ENCODE peak calls at places on chromosomes 11 and 22, in ten cellular contexts. One of them, this sample, is unnamed.

GRCh38 chr11:607971-608659 is 7.6 kb downstream of the IRF7 start:
- DNase-seq in activated T-cell treated with anti-CD3 and anti-CD28 coated beads, Interleukin-2, amount 50 U/mL, for 4 hours: no peak
- DNase-seq in stimulated activated CD8-positive, alpha-beta memory T cell treated with anti-CD3 and anti-CD28 coated beads, Interleukin-15, amount 100 ng/mL, for 4 hours: no peak
- DNase-seq in fibroblast of villous mesenchyme: no peak
- DNase-seq in glomerular endothelial cell: no peak
- DNase-seq in ovary: peak
- DNase-seq in naive thymus-derived CD8-positive, alpha-beta T cell: no peak
- DNase-seq in nephron progenitor cell: no peak
- DNase-seq in posterior vena cava: no peak
- DNase-seq in GF-D8: no peak
- DNase-seq in this sample: no peak

GRCh38 chr11:120746836-120747609 is 235.5 kb downstream of the GRIK4 start:
- DNase-seq in naive thymus-derived CD8-positive, alpha-beta T cell: no peak
- DNase-seq in GF-D8: no peak
- DNase-seq in activated T-cell treated with anti-CD3 and anti-CD28 coated beads, Interleukin-2, amount 50 U/mL, for 4 hours: no peak
- DNase-seq in ovary: no peak
- DNase-seq in stimulated activated CD8-positive, alpha-beta memory T cell treated with anti-CD3 and anti-CD28 coated beads, Interleukin-15, amount 100 ng/mL, for 4 hours: no peak
- DNase-seq in glomerular endothelial cell: no peak
- DNase-seq in nephron progenitor cell: no peak
- DNase-seq in posterior vena cava: no peak
- DNase-seq in fibroblast of villous mesenchyme: no peak
- DNase-seq in this sample: no peak

GRCh38 chr11:27174026-27174425 is 133.4 kb downstream of the BBOX1 start:
- DNase-seq in glomerular endothelial cell: no peak
- DNase-seq in ovary: no peak
- DNase-seq in activated T-cell treated with anti-CD3 and anti-CD28 coated beads, Interleukin-2, amount 50 U/mL, for 4 hours: no peak
- DNase-seq in stimulated activated CD8-positive, alpha-beta memory T cell treated with anti-CD3 and anti-CD28 coated beads, Interleukin-15, amount 100 ng/mL, for 4 hours: no peak
- DNase-seq in posterior vena cava: no peak
- DNase-seq in GF-D8: no peak
- DNase-seq in fibroblast of villous mesenchyme: no peak
- DNase-seq in nephron progenitor cell: no peak
- DNase-seq in naive thymus-derived CD8-positive, alpha-beta T cell: no peak
- DNase-seq in this sample: no peak

GRCh38 chr11:105937331-105937730 is 84.7 kb downstream of the MSANTD4 start:
- DNase-seq in ovary: no peak
- DNase-seq in nephron progenitor cell: no peak
- DNase-seq in stimulated activated CD8-positive, alpha-beta memory T cell treated with anti-CD3 and anti-CD28 coated beads, Interleukin-15, amount 100 ng/mL, for 4 hours: no peak
- DNase-seq in naive thymus-derived CD8-positive, alpha-beta T cell: no peak
- DNase-seq in GF-D8: no peak
- DNase-seq in posterior vena cava: no peak
- DNase-seq in activated T-cell treated with anti-CD3 and anti-CD28 coated beads, Interleukin-2, amount 50 U/mL, for 4 hours: no peak
- DNase-seq in glomerular endothelial cell: peak
- DNase-seq in fibroblast of villous mesenchyme: peak
- DNase-seq in this sample: peak

GRCh38 chr11:60377737-60378136 is 595 bp upstream of the MS4A7 start:
- DNase-seq in glomerular endothelial cell: no peak
- DNase-seq in fibroblast of villous mesenchyme: no peak
- DNase-seq in activated T-cell treated with anti-CD3 and anti-CD28 coated beads, Interleukin-2, amount 50 U/mL, for 4 hours: no peak
- DNase-seq in GF-D8: no peak
- DNase-seq in ovary: no peak
- DNase-seq in posterior vena cava: peak
- DNase-seq in naive thymus-derived CD8-positive, alpha-beta T cell: no peak
- DNase-seq in stimulated activated CD8-positive, alpha-beta memory T cell treated with anti-CD3 and anti-CD28 coated beads, Interleukin-15, amount 100 ng/mL, for 4 hours: no peak
- DNase-seq in nephron progenitor cell: no peak
- DNase-seq in this sample: no peak

GRCh38 chr22:26777402-26777801 is 120.0 kb downstream of the MIAT start:
- DNase-seq in GF-D8: no peak
- DNase-seq in fibroblast of villous mesenchyme: peak
- DNase-seq in naive thymus-derived CD8-positive, alpha-beta T cell: no peak
- DNase-seq in stimulated activated CD8-positive, alpha-beta memory T cell treated with anti-CD3 and anti-CD28 coated beads, Interleukin-15, amount 100 ng/mL, for 4 hours: no peak
- DNase-seq in posterior vena cava: no peak
- DNase-seq in ovary: no peak
- DNase-seq in nephron progenitor cell: no peak
- DNase-seq in activated T-cell treated with anti-CD3 and anti-CD28 coated beads, Interleukin-2, amount 50 U/mL, for 4 hours: no peak
- DNase-seq in glomerular endothelial cell: no peak
- DNase-seq in this sample: no peak

GRCh38 chr11:26910192-26910591 is 83.7 kb upstream of the FIBIN start:
- DNase-seq in GF-D8: no peak
- DNase-seq in stimulated activated CD8-positive, alpha-beta memory T cell treated with anti-CD3 and anti-CD28 coated beads, Interleukin-15, amount 100 ng/mL, for 4 hours: no peak
- DNase-seq in ovary: no peak
- DNase-seq in naive thymus-derived CD8-positive, alpha-beta T cell: no peak
- DNase-seq in glomerular endothelial cell: no peak
- DNase-seq in nephron progenitor cell: no peak
- DNase-seq in posterior vena cava: no peak
- DNase-seq in fibroblast of villous mesenchyme: no peak
- DNase-seq in activated T-cell treated with anti-CD3 and anti-CD28 coated beads, Interleukin-2, amount 50 U/mL, for 4 hours: no peak
- DNase-seq in this sample: no peak

GRCh38 chr11:104625246-104625645 is 273.0 kb downstream of the CASP12 start:
- DNase-seq in glomerular endothelial cell: no peak
- DNase-seq in ovary: no peak
- DNase-seq in posterior vena cava: no peak
- DNase-seq in naive thymus-derived CD8-positive, alpha-beta T cell: no peak
- DNase-seq in activated T-cell treated with anti-CD3 and anti-CD28 coated beads, Interleukin-2, amount 50 U/mL, for 4 hours: no peak
- DNase-seq in fibroblast of villous mesenchyme: no peak
- DNase-seq in GF-D8: no peak
- DNase-seq in stimulated activated CD8-positive, alpha-beta memory T cell treated with anti-CD3 and anti-CD28 coated beads, Interleukin-15, amount 100 ng/mL, for 4 hours: no peak
- DNase-seq in nephron progenitor cell: no peak
- DNase-seq in this sample: no peak

GRCh38 chr11:97990162-97990920 is 1030.4 kb upstream of the CNTN5 start:
- DNase-seq in nephron progenitor cell: no peak
- DNase-seq in naive thymus-derived CD8-positive, alpha-beta T cell: no peak
- DNase-seq in stimulated activated CD8-positive, alpha-beta memory T cell treated with anti-CD3 and anti-CD28 coated beads, Interleukin-15, amount 100 ng/mL, for 4 hours: no peak
- DNase-seq in posterior vena cava: no peak
- DNase-seq in GF-D8: no peak
- DNase-seq in fibroblast of villous mesenchyme: peak
- DNase-seq in activated T-cell treated with anti-CD3 and anti-CD28 coated beads, Interleukin-2, amount 50 U/mL, for 4 hours: no peak
- DNase-seq in ovary: no peak
- DNase-seq in glomerular endothelial cell: no peak
- DNase-seq in this sample: no peak

GRCh38 chr11:93528757-93529639 is 14.2 kb downstream of the SMCO4 start:
- DNase-seq in nephron progenitor cell: no peak
- DNase-seq in GF-D8: no peak
- DNase-seq in fibroblast of villous mesenchyme: no peak
- DNase-seq in naive thymus-derived CD8-positive, alpha-beta T cell: no peak
- DNase-seq in activated T-cell treated with anti-CD3 and anti-CD28 coated beads, Interleukin-2, amount 50 U/mL, for 4 hours: no peak
- DNase-seq in stimulated activated CD8-positive, alpha-beta memory T cell treated with anti-CD3 and anti-CD28 coated beads, Interleukin-15, amount 100 ng/mL, for 4 hours: no peak
- DNase-seq in posterior vena cava: no peak
- DNase-seq in glomerular endothelial cell: no peak
- DNase-seq in ovary: no peak
- DNase-seq in this sample: no peak

GRCh38 chr11:118152552-118153471 is at the start of gene SCN4B:
- DNase-seq in fibroblast of villous mesenchyme: peak
- DNase-seq in posterior vena cava: no peak
- DNase-seq in GF-D8: no peak
- DNase-seq in stimulated activated CD8-positive, alpha-beta memory T cell treated with anti-CD3 and anti-CD28 coated beads, Interleukin-15, amount 100 ng/mL, for 4 hours: no peak
- DNase-seq in activated T-cell treated with anti-CD3 and anti-CD28 coated beads, Interleukin-2, amount 50 U/mL, for 4 hours: no peak
- DNase-seq in naive thymus-derived CD8-positive, alpha-beta T cell: peak
- DNase-seq in glomerular endothelial cell: no peak
- DNase-seq in ovary: peak
- DNase-seq in nephron progenitor cell: peak
- DNase-seq in this sample: no peak

GRCh38 chr11:46127150-46127638 is 5.9 kb upstream of the PHF21A start:
- DNase-seq in posterior vena cava: no peak
- DNase-seq in ovary: no peak
- DNase-seq in nephron progenitor cell: no peak
- DNase-seq in activated T-cell treated with anti-CD3 and anti-CD28 coated beads, Interleukin-2, amount 50 U/mL, for 4 hours: no peak
- DNase-seq in fibroblast of villous mesenchyme: peak
- DNase-seq in naive thymus-derived CD8-positive, alpha-beta T cell: peak
- DNase-seq in GF-D8: peak
- DNase-seq in glomerular endothelial cell: no peak
- DNase-seq in stimulated activated CD8-positive, alpha-beta memory T cell treated with anti-CD3 and anti-CD28 coated beads, Interleukin-15, amount 100 ng/mL, for 4 hours: no peak
- DNase-seq in this sample: no peak

GRCh38 chr22:19522190-19522880 is 1.9 kb downstream of the CLDN5 start:
- DNase-seq in activated T-cell treated with anti-CD3 and anti-CD28 coated beads, Interleukin-2, amount 50 U/mL, for 4 hours: no peak
- DNase-seq in stimulated activated CD8-positive, alpha-beta memory T cell treated with anti-CD3 and anti-CD28 coated beads, Interleukin-15, amount 100 ng/mL, for 4 hours: no peak
- DNase-seq in nephron progenitor cell: no peak
- DNase-seq in naive thymus-derived CD8-positive, alpha-beta T cell: no peak
- DNase-seq in GF-D8: no peak
- DNase-seq in glomerular endothelial cell: no peak
- DNase-seq in fibroblast of villous mesenchyme: no peak
- DNase-seq in posterior vena cava: peak
- DNase-seq in ovary: no peak
- DNase-seq in this sample: no peak

GRCh38 chr11:17930544-17931144 is 82.2 kb downstream of the SERGEF start:
- DNase-seq in fibroblast of villous mesenchyme: no peak
- DNase-seq in stimulated activated CD8-positive, alpha-beta memory T cell treated with anti-CD3 and anti-CD28 coated beads, Interleukin-15, amount 100 ng/mL, for 4 hours: no peak
- DNase-seq in glomerular endothelial cell: no peak
- DNase-seq in ovary: no peak
- DNase-seq in activated T-cell treated with anti-CD3 and anti-CD28 coated beads, Interleukin-2, amount 50 U/mL, for 4 hours: no peak
- DNase-seq in naive thymus-derived CD8-positive, alpha-beta T cell: no peak
- DNase-seq in posterior vena cava: no peak
- DNase-seq in GF-D8: no peak
- DNase-seq in nephron progenitor cell: no peak
- DNase-seq in this sample: no peak

GRCh38 chr22:36197601-36198146 is 3.9 kb downstream of the APOL4 start:
- DNase-seq in naive thymus-derived CD8-positive, alpha-beta T cell: no peak
- DNase-seq in activated T-cell treated with anti-CD3 and anti-CD28 coated beads, Interleukin-2, amount 50 U/mL, for 4 hours: no peak
- DNase-seq in nephron progenitor cell: no peak
- DNase-seq in posterior vena cava: no peak
- DNase-seq in stimulated activated CD8-positive, alpha-beta memory T cell treated with anti-CD3 and anti-CD28 coated beads, Interleukin-15, amount 100 ng/mL, for 4 hours: no peak
- DNase-seq in fibroblast of villous mesenchyme: peak
- DNase-seq in glomerular endothelial cell: no peak
- DNase-seq in ovary: no peak
- DNase-seq in GF-D8: peak
- DNase-seq in this sample: no peak

GRCh38 chr11:94925422-94926270 is 47.7 kb downstream of the CWC15 start:
- DNase-seq in posterior vena cava: no peak
- DNase-seq in GF-D8: no peak
- DNase-seq in activated T-cell treated with anti-CD3 and anti-CD28 coated beads, Interleukin-2, amount 50 U/mL, for 4 hours: no peak
- DNase-seq in glomerular endothelial cell: no peak
- DNase-seq in stimulated activated CD8-positive, alpha-beta memory T cell treated with anti-CD3 and anti-CD28 coated beads, Interleukin-15, amount 100 ng/mL, for 4 hours: no peak
- DNase-seq in fibroblast of villous mesenchyme: peak
- DNase-seq in naive thymus-derived CD8-positive, alpha-beta T cell: no peak
- DNase-seq in ovary: no peak
- DNase-seq in nephron progenitor cell: no peak
- DNase-seq in this sample: no peak

GRCh38 chr11:83574516-83574915 is 288.3 kb upstream of the CCDC90B start:
- DNase-seq in GF-D8: no peak
- DNase-seq in glomerular endothelial cell: no peak
- DNase-seq in naive thymus-derived CD8-positive, alpha-beta T cell: no peak
- DNase-seq in stimulated activated CD8-positive, alpha-beta memory T cell treated with anti-CD3 and anti-CD28 coated beads, Interleukin-15, amount 100 ng/mL, for 4 hours: no peak
- DNase-seq in activated T-cell treated with anti-CD3 and anti-CD28 coated beads, Interleukin-2, amount 50 U/mL, for 4 hours: no peak
- DNase-seq in posterior vena cava: no peak
- DNase-seq in ovary: no peak
- DNase-seq in nephron progenitor cell: no peak
- DNase-seq in fibroblast of villous mesenchyme: peak
- DNase-seq in this sample: no peak

GRCh38 chr11:47130541-47130940 is 46.1 kb downstream of the ARFGAP2 start:
- DNase-seq in activated T-cell treated with anti-CD3 and anti-CD28 coated beads, Interleukin-2, amount 50 U/mL, for 4 hours: no peak
- DNase-seq in naive thymus-derived CD8-positive, alpha-beta T cell: no peak
- DNase-seq in ovary: no peak
- DNase-seq in stimulated activated CD8-positive, alpha-beta memory T cell treated with anti-CD3 and anti-CD28 coated beads, Interleukin-15, amount 100 ng/mL, for 4 hours: no peak
- DNase-seq in GF-D8: no peak
- DNase-seq in glomerular endothelial cell: no peak
- DNase-seq in posterior vena cava: no peak
- DNase-seq in fibroblast of villous mesenchyme: no peak
- DNase-seq in nephron progenitor cell: no peak
- DNase-seq in this sample: no peak

GRCh38 chr22:19576460-19577421 is 52.5 kb upstream of the CLDN5 start:
- DNase-seq in activated T-cell treated with anti-CD3 and anti-CD28 coated beads, Interleukin-2, amount 50 U/mL, for 4 hours: peak
- DNase-seq in glomerular endothelial cell: no peak
- DNase-seq in posterior vena cava: no peak
- DNase-seq in nephron progenitor cell: peak
- DNase-seq in GF-D8: no peak
- DNase-seq in naive thymus-derived CD8-positive, alpha-beta T cell: no peak
- DNase-seq in fibroblast of villous mesenchyme: peak
- DNase-seq in ovary: no peak
- DNase-seq in stimulated activated CD8-positive, alpha-beta memory T cell treated with anti-CD3 and anti-CD28 coated beads, Interleukin-15, amount 100 ng/mL, for 4 hours: peak
- DNase-seq in this sample: no peak

GRCh38 chr22:39013923-39014722 is at the start of gene APOBEC3C:
- DNase-seq in nephron progenitor cell: peak
- DNase-seq in stimulated activated CD8-positive, alpha-beta memory T cell treated with anti-CD3 and anti-CD28 coated beads, Interleukin-15, amount 100 ng/mL, for 4 hours: peak
- DNase-seq in naive thymus-derived CD8-positive, alpha-beta T cell: peak
- DNase-seq in fibroblast of villous mesenchyme: peak
- DNase-seq in ovary: peak
- DNase-seq in glomerular endothelial cell: no peak
- DNase-seq in posterior vena cava: peak
- DNase-seq in activated T-cell treated with anti-CD3 and anti-CD28 coated beads, Interleukin-2, amount 50 U/mL, for 4 hours: peak
- DNase-seq in GF-D8: peak
- DNase-seq in this sample: no peak

GRCh38 chr11:123061403-123062157 is at the start of gene HSPA8:
- DNase-seq in fibroblast of villous mesenchyme: peak
- DNase-seq in posterior vena cava: peak
- DNase-seq in naive thymus-derived CD8-positive, alpha-beta T cell: peak
- DNase-seq in GF-D8: peak
- DNase-seq in stimulated activated CD8-positive, alpha-beta memory T cell treated with anti-CD3 and anti-CD28 coated beads, Interleukin-15, amount 100 ng/mL, for 4 hours: peak
- DNase-seq in glomerular endothelial cell: no peak
- DNase-seq in activated T-cell treated with anti-CD3 and anti-CD28 coated beads, Interleukin-2, amount 50 U/mL, for 4 hours: peak
- DNase-seq in nephron progenitor cell: peak
- DNase-seq in ovary: peak
- DNase-seq in this sample: no peak

GRCh38 chr11:76891285-76891684 is 30.6 kb downstream of the ACER3 start:
- DNase-seq in fibroblast of villous mesenchyme: peak
- DNase-seq in activated T-cell treated with anti-CD3 and anti-CD28 coated beads, Interleukin-2, amount 50 U/mL, for 4 hours: no peak
- DNase-seq in glomerular endothelial cell: no peak
- DNase-seq in naive thymus-derived CD8-positive, alpha-beta T cell: no peak
- DNase-seq in GF-D8: no peak
- DNase-seq in posterior vena cava: no peak
- DNase-seq in nephron progenitor cell: no peak
- DNase-seq in ovary: no peak
- DNase-seq in stimulated activated CD8-positive, alpha-beta memory T cell treated with anti-CD3 and anti-CD28 coated beads, Interleukin-15, amount 100 ng/mL, for 4 hours: no peak
- DNase-seq in this sample: no peak

GRCh38 chr11:120924109-120924508 is 99.8 kb upstream of the TBCEL start:
- DNase-seq in GF-D8: no peak
- DNase-seq in activated T-cell treated with anti-CD3 and anti-CD28 coated beads, Interleukin-2, amount 50 U/mL, for 4 hours: no peak
- DNase-seq in fibroblast of villous mesenchyme: no peak
- DNase-seq in stimulated activated CD8-positive, alpha-beta memory T cell treated with anti-CD3 and anti-CD28 coated beads, Interleukin-15, amount 100 ng/mL, for 4 hours: no peak
- DNase-seq in posterior vena cava: no peak
- DNase-seq in naive thymus-derived CD8-positive, alpha-beta T cell: no peak
- DNase-seq in ovary: no peak
- DNase-seq in glomerular endothelial cell: no peak
- DNase-seq in nephron progenitor cell: no peak
- DNase-seq in this sample: no peak

GRCh38 chr11:118530683-118531596 is at the start of gene TMEM25:
- DNase-seq in glomerular endothelial cell: no peak
- DNase-seq in activated T-cell treated with anti-CD3 and anti-CD28 coated beads, Interleukin-2, amount 50 U/mL, for 4 hours: peak
- DNase-seq in naive thymus-derived CD8-positive, alpha-beta T cell: peak
- DNase-seq in posterior vena cava: peak
- DNase-seq in ovary: peak
- DNase-seq in stimulated activated CD8-positive, alpha-beta memory T cell treated with anti-CD3 and anti-CD28 coated beads, Interleukin-15, amount 100 ng/mL, for 4 hours: peak
- DNase-seq in fibroblast of villous mesenchyme: peak
- DNase-seq in nephron progenitor cell: peak
- DNase-seq in GF-D8: peak
- DNase-seq in this sample: no peak

GRCh38 chr22:20565079-20565734 is 57.8 kb downstream of the MED15 start:
- DNase-seq in glomerular endothelial cell: no peak
- DNase-seq in GF-D8: no peak
- DNase-seq in fibroblast of villous mesenchyme: no peak
- DNase-seq in posterior vena cava: peak
- DNase-seq in ovary: peak
- DNase-seq in nephron progenitor cell: no peak
- DNase-seq in naive thymus-derived CD8-positive, alpha-beta T cell: no peak
- DNase-seq in stimulated activated CD8-positive, alpha-beta memory T cell treated with anti-CD3 and anti-CD28 coated beads, Interleukin-15, amount 100 ng/mL, for 4 hours: no peak
- DNase-seq in activated T-cell treated with anti-CD3 and anti-CD28 coated beads, Interleukin-2, amount 50 U/mL, for 4 hours: no peak
- DNase-seq in this sample: no peak

GRCh38 chr22:31248138-31248745 is 36.1 kb downstream of the LIMK2 start:
- DNase-seq in glomerular endothelial cell: no peak
- DNase-seq in fibroblast of villous mesenchyme: peak
- DNase-seq in activated T-cell treated with anti-CD3 and anti-CD28 coated beads, Interleukin-2, amount 50 U/mL, for 4 hours: peak
- DNase-seq in posterior vena cava: peak
- DNase-seq in stimulated activated CD8-positive, alpha-beta memory T cell treated with anti-CD3 and anti-CD28 coated beads, Interleukin-15, amount 100 ng/mL, for 4 hours: peak
- DNase-seq in GF-D8: peak
- DNase-seq in ovary: peak
- DNase-seq in nephron progenitor cell: peak
- DNase-seq in naive thymus-derived CD8-positive, alpha-beta T cell: peak
- DNase-seq in this sample: no peak

GRCh38 chr11:127392575-127392974 is 392.0 kb upstream of the KIRREL3 start:
- DNase-seq in nephron progenitor cell: no peak
- DNase-seq in activated T-cell treated with anti-CD3 and anti-CD28 coated beads, Interleukin-2, amount 50 U/mL, for 4 hours: no peak
- DNase-seq in ovary: no peak
- DNase-seq in glomerular endothelial cell: no peak
- DNase-seq in posterior vena cava: no peak
- DNase-seq in fibroblast of villous mesenchyme: no peak
- DNase-seq in naive thymus-derived CD8-positive, alpha-beta T cell: no peak
- DNase-seq in GF-D8: no peak
- DNase-seq in stimulated activated CD8-positive, alpha-beta memory T cell treated with anti-CD3 and anti-CD28 coated beads, Interleukin-15, amount 100 ng/mL, for 4 hours: no peak
- DNase-seq in this sample: no peak

GRCh38 chr22:50733521-50734342 is 4.3 kb upstream of the ACR start:
- DNase-seq in posterior vena cava: peak
- DNase-seq in naive thymus-derived CD8-positive, alpha-beta T cell: no peak
- DNase-seq in activated T-cell treated with anti-CD3 and anti-CD28 coated beads, Interleukin-2, amount 50 U/mL, for 4 hours: no peak
- DNase-seq in stimulated activated CD8-positive, alpha-beta memory T cell treated with anti-CD3 and anti-CD28 coated beads, Interleukin-15, amount 100 ng/mL, for 4 hours: no peak
- DNase-seq in fibroblast of villous mesenchyme: peak
- DNase-seq in ovary: no peak
- DNase-seq in nephron progenitor cell: no peak
- DNase-seq in glomerular endothelial cell: no peak
- DNase-seq in GF-D8: no peak
- DNase-seq in this sample: no peak